ENCODE peak calls at places on chromosome 15, in seven cellular contexts. E, C, F, V, O, H and Z are unnamed samples.

GRCh38 chr15:78389356-78389755 is 48.7 kb upstream of the IREB2 start:
- DNase-seq in E (no peak), C (no peak), F (no peak), V (no peak), O (no peak), H (no peak), Z (no peak)

GRCh38 chr15:29266052-29266572 is 3.5 kb downstream of the NSMCE3 start:
- DNase-seq in E (no peak), C (no peak), F (no peak), V (no peak), O (no peak), H (no peak), Z (no peak)

GRCh38 chr15:70278644-70279043 is 180.9 kb upstream of the TLE3 start:
- DNase-seq in E (no peak), C (no peak), F (no peak), V (no peak), O (no peak), H (no peak), Z (no peak)

GRCh38 chr15:61764981-61765380 is 295.3 kb downstream of the VPS13C start:
- DNase-seq in E (no peak), C (no peak), F (no peak), V (no peak), O (no peak), H (no peak), Z (no peak)

GRCh38 chr15:48096355-48096786 is 24.4 kb upstream of the SLC24A5 start:
- DNase-seq in E (no peak), C (no peak), F (no peak), V (no peak), O (no peak), H (no peak), Z (no peak)

GRCh38 chr15:89714775-89715174 is 24.2 kb downstream of the WDR93 start:
- DNase-seq in E (no peak), C (no peak), F (no peak), V (no peak), O (no peak), H (no peak), Z (no peak)

GRCh38 chr15:77702211-77702957 is 69.7 kb upstream of the LINGO1 start:
- DNase-seq in E (peak), C (no peak), F (no peak), V (peak), O (no peak), H (peak), Z (peak)

GRCh38 chr15:39499701-39500100 is 81.2 kb upstream of the THBS1 start:
- DNase-seq in E (no peak), C (no peak), F (no peak), V (no peak), O (no peak), H (no peak), Z (no peak)

GRCh38 chr15:66724732-66725467 is 22.9 kb downstream of the SMAD6 start:
- DNase-seq in E (no peak), C (no peak), F (no peak), V (no peak), O (no peak), H (no peak), Z (no peak)

GRCh38 chr15:94453227-94453626 is 221.9 kb downstream of the MCTP2 start:
- DNase-seq in E (no peak), C (no peak), F (no peak), V (no peak), O (no peak), H (no peak), Z (no peak)

GRCh38 chr15:59303136-59303535 is 69.5 kb downstream of the MYO1E start:
- DNase-seq in E (no peak), C (no peak), F (no peak), V (no peak), O (no peak), H (no peak), Z (no peak)

GRCh38 chr15:62572797-62573196 is 407.7 kb upstream of the C2CD4B start:
- DNase-seq in E (no peak), C (no peak), F (no peak), V (no peak), O (no peak), H (no peak), Z (no peak)

GRCh38 chr15:44726568-44727461 is 9.5 kb upstream of the TRIM69 start:
- DNase-seq in E (peak), C (peak), F (no peak), V (peak), O (no peak), H (peak), Z (no peak)

GRCh38 chr15:71811036-71811736 is 832 bp downstream of the NR2E3 start:
- DNase-seq in E (no peak), C (no peak), F (no peak), V (no peak), O (no peak), H (no peak), Z (no peak)